ENCODE peak calls at places on chromosome 22, in four cellular contexts. Q, H, M and C are unnamed samples.

GRCh38 chr22:23565942-23566715 is 14.0 kb downstream of the IGLL1 start:
- DNase-seq in H (no peak), M (no peak), Q (no peak), C (no peak)

GRCh38 chr22:40243891-40244290 is 66.2 kb downstream of the TNRC6B start:
- DNase-seq in H (no peak), Q (peak; percentile 58), M (no peak), C (peak; percentile 20)

GRCh38 chr22:39723899-39724351 is 153.4 kb downstream of the CACNA1I start:
- DNase-seq in Q (no peak), H (peak; percentile 25), M (no peak), C (no peak)

GRCh38 chr22:40685406-40685805 is 6.1 kb downstream of the MCHR1 start:
- DNase-seq in H (no peak), M (peak; percentile 7), Q (no peak), C (no peak)

GRCh38 chr22:46596032-46596441 is 24.1 kb upstream of the GRAMD4 start:
- DNase-seq in M (no peak), H (no peak), Q (no peak), C (no peak)

GRCh38 chr22:44186737-44187136 is 6.0 kb downstream of the PARVG start:
- DNase-seq in M (no peak), Q (no peak), H (no peak), C (no peak)

GRCh38 chr22:42294034-42294985 is 23.9 kb upstream of the TCF20 start:
- DNase-seq in M (no peak), Q (no peak), H (peak; percentile 45), C (no peak)

GRCh38 chr22:35725521-35725920 is 7.8 kb downstream of the APOL5 start:
- DNase-seq in H (no peak), M (no peak), Q (no peak), C (no peak)

GRCh38 chr22:22934543-22935055 is 47.0 kb downstream of the IGLL5 start:
- DNase-seq in Q (no peak), M (no peak), H (no peak), C (peak; percentile 64)

GRCh38 chr22:36419912-36420882 is 32.4 kb upstream of the MYH9 start:
- DNase-seq in Q (no peak), H (no peak), M (no peak), C (no peak)

GRCh38 chr22:39661842-39662676 is 91.5 kb downstream of the CACNA1I start:
- DNase-seq in M (peak; percentile 78), H (peak; percentile 58), Q (no peak), C (no peak)

GRCh38 chr22:30219049-30219448 is 27.5 kb downstream of the LIF start:
- DNase-seq in H (no peak), M (no peak), Q (no peak), C (no peak)

GRCh38 chr22:36358533-36359171 is 29.1 kb downstream of the MYH9 start:
- DNase-seq in Q (no peak), H (no peak), M (no peak), C (no peak)

GRCh38 chr22:49657974-49658550 is 169.6 kb downstream of the BRD1 start:
- DNase-seq in M (no peak), Q (peak; percentile 43), H (no peak), C (no peak)